ENCODE peak calls at places on chromosomes 11 and 22, in eight cellular contexts. L is mucosa of descending colon; D is cardiac muscle cell; J is AG10803; M is psoas muscle; B is CD8-positive, alpha-beta T cell; V is left ventricle myocardium inferior; A is pancreas. Y is an unnamed sample.

GRCh38 chr11:111336582-111337256 is 38.4 kb downstream of the POU2AF3 start:
- DNase-seq in L (no peak), D (no peak), J (peak; percentile 93), M (no peak), B (no peak), V (no peak), A (no peak), Y (peak; percentile 55)

GRCh38 chr11:19953909-19954308 is 206.4 kb downstream of the DBX1 start:
- DNase-seq in L (no peak), D (peak; percentile 75), J (peak; percentile 84), M (no peak), B (no peak), V (no peak), A (peak; percentile 39), Y (peak; percentile 10)

GRCh38 chr11:16801288-16801980 is 63.0 kb downstream of the C11orf58 start:
- DNase-seq in L (no peak), D (peak; percentile 52), J (no peak), M (no peak), B (no peak), V (no peak), A (no peak), Y (no peak)

GRCh38 chr11:96227244-96227643 is 115.8 kb downstream of the MAML2 start:
- DNase-seq in L (no peak), D (no peak), J (no peak), M (no peak), B (no peak), V (no peak), A (no peak), Y (peak; percentile 10)

GRCh38 chr11:14500181-14500651 is 605 bp upstream of the COPB1 start:
- DNase-seq in L (peak; percentile 65), D (peak; percentile 42), J (peak; percentile 46), M (no peak), B (peak; percentile 28), V (peak; percentile 50), A (peak; percentile 40), Y (peak; percentile 41)

GRCh38 chr11:94279996-94280395 is 24.4 kb upstream of the IZUMO1R start:
- DNase-seq in L (no peak), D (no peak), J (no peak), M (no peak), B (no peak), V (no peak), A (no peak), Y (no peak)

GRCh38 chr11:68445531-68446035 is 15.0 kb upstream of the PPP6R3 start:
- DNase-seq in L (no peak), D (no peak), J (no peak), M (peak; percentile 35), B (no peak), V (no peak), A (no peak), Y (no peak)

GRCh38 chr22:38937541-38937940 is 19.9 kb upstream of the APOBEC3A start:
- DNase-seq in L (no peak), D (no peak), J (no peak), M (no peak), B (no peak), V (no peak), A (no peak), Y (no peak)

GRCh38 chr11:47071341-47071740 is 105.3 kb downstream of the ARFGAP2 start:
- DNase-seq in L (no peak), D (no peak), J (no peak), M (no peak), B (no peak), V (no peak), A (no peak), Y (no peak)

GRCh38 chr11:133163463-133164419 is 368.6 kb downstream of the OPCML start:
- DNase-seq in L (no peak), D (peak; percentile 71), J (peak; percentile 57), M (no peak), B (no peak), V (no peak), A (no peak), Y (no peak)

GRCh38 chr11:108239076-108239475 is 16.2 kb downstream of the ATM start:
- DNase-seq in L (no peak), D (no peak), J (no peak), M (no peak), B (no peak), V (no peak), A (no peak), Y (no peak)

GRCh38 chr11:74030668-74031309 is 21.9 kb upstream of the UCP3 start:
- DNase-seq in L (no peak), D (no peak), J (no peak), M (no peak), B (no peak), V (no peak), A (no peak), Y (no peak)

GRCh38 chr11:128208329-128209220 is 378.8 kb downstream of the ETS1 start:
- DNase-seq in L (no peak), D (no peak), J (peak; percentile 97), M (no peak), B (no peak), V (no peak), A (peak; percentile 7), Y (peak; percentile 89)

GRCh38 chr11:123407124-123407995 is 22.7 kb upstream of the GRAMD1B start:
- DNase-seq in L (peak; percentile 63), D (peak; percentile 88), J (peak; percentile 70), M (peak; percentile 59), B (peak; percentile 41), V (peak; percentile 43), A (peak; percentile 46), Y (peak; percentile 21)

GRCh38 chr11:96279421-96280290 is 63.3 kb downstream of the MAML2 start:
- DNase-seq in L (no peak), D (no peak), J (peak; percentile 32), M (no peak), B (no peak), V (no peak), A (no peak), Y (no peak)

GRCh38 chr11:105937331-105937730 is 84.7 kb downstream of the MSANTD4 start:
- DNase-seq in L (no peak), D (no peak), J (no peak), M (no peak), B (no peak), V (no peak), A (no peak), Y (no peak)

DNA sequence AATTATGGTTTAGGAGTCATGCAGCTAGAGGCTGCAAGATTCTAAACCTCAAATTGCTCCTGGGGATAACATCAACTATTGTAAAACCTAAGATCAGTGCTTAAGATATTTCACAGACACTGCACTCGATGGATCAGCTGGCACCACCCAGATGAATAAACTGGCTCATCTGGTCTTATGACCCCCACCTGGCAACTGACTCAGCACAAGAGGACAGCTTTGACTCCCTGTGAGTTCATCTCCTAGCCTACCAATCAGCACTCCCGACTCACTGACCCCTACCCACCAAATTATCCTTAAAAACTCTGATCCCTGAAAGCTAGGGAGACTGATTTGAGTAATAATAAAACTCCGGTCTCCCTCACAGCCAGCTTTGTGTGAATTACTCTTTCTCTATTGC is 782 bp upstream of the TTC12 start:
- DNase-seq in L (no peak), D (no peak), J (no peak), M (no peak), B (no peak), V (no peak), A (no peak), Y (no peak)
- H3K4me3 ChIP-seq in L (no peak overlapping the region), D (no peak overlapping the region), J (no peak overlapping the region), M (peak overlapping the region; percentile 91), B (peak overlapping the region; percentile 59), V (peak overlapping the region; percentile 85), A (peak overlapping the region; percentile 78), Y (no peak overlapping the region)

DNA sequence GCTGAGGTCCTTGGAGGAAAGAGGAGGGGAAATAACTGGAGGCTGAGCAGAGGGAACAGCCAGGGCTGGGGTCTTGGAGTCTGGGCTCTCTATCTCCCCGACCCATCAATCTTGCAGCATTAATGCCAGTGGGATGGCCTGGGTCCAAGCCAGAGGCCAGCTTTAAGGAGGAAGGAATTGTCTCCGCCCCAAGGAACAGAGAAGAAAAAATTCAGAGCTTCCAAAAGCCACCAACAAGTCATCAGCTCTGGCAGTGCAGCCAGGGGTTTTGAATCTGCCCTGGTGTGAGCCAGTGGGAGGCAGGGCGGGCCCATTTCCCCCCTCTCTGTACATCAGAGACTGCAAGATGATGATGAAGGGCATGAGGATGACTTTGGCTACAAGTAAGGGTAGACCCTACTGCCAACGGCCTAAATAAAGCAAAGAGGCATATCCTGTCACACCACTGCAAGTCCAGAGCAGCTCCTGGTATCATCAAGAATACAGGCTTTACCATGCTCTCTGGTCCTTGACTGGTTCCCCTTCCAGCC is 34.5 kb downstream of the LRRC32 start:
- DNase-seq in L (no peak), D (no peak), J (no peak), M (no peak), B (no peak), V (no peak), A (no peak), Y (no peak)
- H3K4me3 ChIP-seq in L (no peak overlapping the region), D (no peak overlapping the region), J (no peak overlapping the region), M (no peak overlapping the region), B (no peak overlapping the region), V (no peak overlapping the region), A (no peak overlapping the region), Y (no peak overlapping the region)

DNA sequence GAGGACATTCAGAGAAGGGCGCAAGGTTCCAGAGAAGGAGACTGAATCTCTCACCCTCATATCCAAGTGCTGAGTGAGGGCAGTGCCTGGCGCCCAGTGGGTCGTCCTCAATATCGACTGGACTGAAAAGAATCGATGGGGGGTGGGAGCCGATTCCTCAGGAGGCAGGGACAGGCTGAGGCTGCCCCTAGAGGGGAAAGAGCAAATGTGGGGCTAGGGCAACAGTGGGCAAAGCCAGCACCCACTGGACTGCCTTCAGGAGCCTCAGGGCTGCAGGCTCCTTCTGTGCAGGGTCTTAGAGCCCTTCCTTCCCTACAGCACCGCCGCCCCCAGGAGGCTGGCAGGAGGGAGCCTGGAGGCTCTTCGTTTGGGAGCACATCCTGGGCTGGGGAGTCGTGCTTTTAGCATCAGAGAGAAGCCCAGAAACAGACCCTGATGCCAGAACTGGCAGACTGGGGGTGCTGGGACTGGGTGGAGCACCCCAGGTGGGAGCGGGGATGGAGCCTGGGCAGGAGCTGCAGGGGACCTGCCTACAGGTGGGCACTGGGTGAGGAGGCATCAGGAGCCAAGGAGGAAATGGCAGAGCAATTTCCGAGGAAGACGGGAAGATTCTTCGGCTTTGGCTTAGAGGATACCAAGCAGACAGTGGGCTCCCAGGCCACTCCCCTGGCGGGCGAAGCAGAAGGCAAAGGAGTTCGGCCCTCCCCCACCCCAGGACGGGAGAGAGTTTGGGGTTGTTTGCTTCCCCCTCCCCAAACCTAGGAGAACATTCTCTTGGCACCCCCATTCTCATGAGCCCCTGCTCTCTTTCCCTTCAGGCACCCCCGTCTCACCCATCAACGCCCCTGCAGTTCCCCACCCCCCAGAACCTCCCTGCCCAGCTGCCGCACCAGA is 1.2 kb downstream of the SYT7 start:
- DNase-seq in L (no peak), D (no peak), J (no peak), M (no peak), B (no peak), V (no peak), A (no peak), Y (no peak)
- H3K4me3 ChIP-seq in L (no peak overlapping the region), D (peak overlapping the region; percentile 42), J (no peak overlapping the region), M (no peak overlapping the region), B (no peak overlapping the region), V (peak overlapping the region; percentile 78), A (peak overlapping the region; percentile 57), Y (peak overlapping the region; percentile 52)

GRCh38 chr22:40498454-40499186 is 128.2 kb downstream of the SGSM3 start:
- DNase-seq in L (no peak), D (no peak), J (peak; percentile 94), M (no peak), B (no peak), V (no peak), A (no peak), Y (peak; percentile 65)
- H3K4me3 ChIP-seq in L (no peak overlapping the region), D (no peak overlapping the region), J (no peak overlapping the region), M (no peak overlapping the region), B (no peak overlapping the region), V (no peak overlapping the region), A (no peak overlapping the region), Y (no peak overlapping the region)